ENCODE peak calls at places on chromosome 20, in five cellular contexts. J is stomach, S is upper lobe of right lung, Y is neuronal stem cell, T is body of pancreas. F is an unnamed sample.

GRCh38 chr20:37435607-37436006 is 85.4 kb upstream of the NNAT start:
- DNase-seq in Y (no peak), J (no peak), S (peak; percentile 43), T (no peak), F (no peak)

GRCh38 chr20:13418263-13419229 is 197.5 kb downstream of the ISM1 start:
- DNase-seq in J (no peak), S (no peak), Y (no peak), T (no peak), F (no peak)

GRCh38 chr20:12171927-12172581 is 254.4 kb downstream of the BTBD3 start:
- DNase-seq in T (no peak), J (no peak), S (no peak), Y (no peak), F (no peak)

GRCh38 chr20:58432190-58432954 is 43.3 kb downstream of the VAPB start:
- DNase-seq in J (no peak), T (no peak), S (no peak), Y (no peak), F (no peak)

GRCh38 chr20:53609501-53610445 is 16.1 kb upstream of the ZNF217 start:
- DNase-seq in T (no peak), J (peak; percentile 45), S (peak; percentile 77), Y (no peak), F (peak; percentile 74)

GRCh38 chr20:32035398-32035852 is 16.6 kb upstream of the HCK start:
- DNase-seq in J (no peak), Y (no peak), T (no peak), S (no peak), F (no peak)

GRCh38 chr20:23627501-23627900 is 10.3 kb downstream of the CST3 start:
- DNase-seq in S (no peak), Y (no peak), T (no peak), J (no peak), F (no peak)

GRCh38 chr20:54014301-54014914 is 56.0 kb downstream of the BCAS1 start:
- DNase-seq in J (no peak), S (no peak), T (no peak), Y (no peak), F (no peak)

GRCh38 chr20:46308258-46309157 is at the start of gene CDH22:
- DNase-seq in T (peak; percentile 65), Y (peak; percentile 48), J (peak; percentile 45), S (no peak), F (no peak)

GRCh38 chr20:2144850-2145249 is 43.2 kb downstream of the STK35 start:
- DNase-seq in S (no peak), Y (no peak), T (no peak), J (no peak), F (no peak)

GRCh38 chr20:44410583-44411019 is 55.1 kb downstream of the HNF4A start:
- DNase-seq in J (no peak), T (no peak), S (no peak), Y (no peak), F (no peak)

GRCh38 chr20:59827138-59828056 is 106.0 kb downstream of the SYCP2 start:
- DNase-seq in S (no peak), J (no peak), T (no peak), Y (no peak), F (peak; percentile 23)

GRCh38 chr20:48962976-48963730 is 41.6 kb downstream of the ARFGEF2 start:
- DNase-seq in T (no peak), Y (no peak), S (no peak), J (no peak), F (no peak)

GRCh38 chr20:52454660-52455059 is 263.1 kb upstream of the ZFP64 start:
- DNase-seq in T (no peak), Y (no peak), J (no peak), S (no peak), F (no peak)

GRCh38 chr20:21936720-21937380 is 231.4 kb downstream of the PAX1 start:
- DNase-seq in J (no peak), T (no peak), Y (no peak), S (no peak), F (no peak)

GRCh38 chr20:43731469-43731868 is 4.7 kb upstream of the GTSF1L start:
- DNase-seq in Y (no peak), T (no peak), J (no peak), S (no peak), F (no peak)

GRCh38 chr20:47502801-47503239 is 1.1 kb downstream of the NCOA3 start:
- DNase-seq in J (no peak), S (no peak), Y (peak; percentile 9), T (no peak), F (peak; percentile 32)

GRCh38 chr20:25364180-25364788 is 26.4 kb downstream of the ABHD12 start:
- DNase-seq in J (no peak), T (no peak), Y (no peak), S (no peak), F (no peak)

GRCh38 chr20:23005761-23006160 is 29.4 kb upstream of the SSTR4 start:
- DNase-seq in J (no peak), S (no peak), Y (no peak), T (no peak), F (no peak)

GRCh38 chr20:56215115-56215514 is 33.4 kb upstream of the MC3R start:
- DNase-seq in S (no peak), T (no peak), Y (no peak), J (no peak), F (no peak)
- H3K9me3 ChIP-seq in S (no peaks in the 10 kb centered on the region), T (no peaks in the 10 kb centered on the region), Y (no peaks in the 10 kb centered on the region), J (peaks cover 7% of the 10 kb centered on the region), F (no peaks in the 10 kb centered on the region)

GRCh38 chr20:19920388-19921138 is 96.6 kb upstream of the NAA20 start:
- DNase-seq in T (no peak), Y (no peak), S (no peak), J (no peak), F (no peak)

GRCh38 chr20:19921349-19921793 is 95.8 kb upstream of the NAA20 start:
- DNase-seq in S (no peak), J (no peak), T (no peak), Y (no peak), F (no peak)

GRCh38 chr20:19917110-19917509 is 100.1 kb upstream of the NAA20 start:
- DNase-seq in Y (no peak), J (no peak), T (no peak), S (no peak), F (no peak)

GRCh38 chr20:19915111-19915798 is 101.9 kb upstream of the NAA20 start:
- DNase-seq in J (no peak), Y (no peak), T (no peak), S (no peak), F (no peak)

GRCh38 chr20:19918965-19919329 is 98.2 kb upstream of the NAA20 start:
- DNase-seq in Y (no peak), J (no peak), T (no peak), S (no peak), F (no peak)
- H3K27ac ChIP-seq in Y (no peak overlapping the region), J (no peak overlapping the region), T (no peak overlapping the region), S (no peak overlapping the region), F (no peak overlapping the region)

GRCh38 chr20:3733119-3733995 is 872 bp downstream of the HSPA12B start:
- DNase-seq in J (no peak), Y (no peak), S (peak; percentile 61), T (no peak), F (no peak)
- H3K4me3 ChIP-seq in J (peak overlapping the region; percentile 33), Y (no peak overlapping the region), S (peak overlapping the region; percentile 50), T (no peak overlapping the region), F (no peak overlapping the region)

DNA sequence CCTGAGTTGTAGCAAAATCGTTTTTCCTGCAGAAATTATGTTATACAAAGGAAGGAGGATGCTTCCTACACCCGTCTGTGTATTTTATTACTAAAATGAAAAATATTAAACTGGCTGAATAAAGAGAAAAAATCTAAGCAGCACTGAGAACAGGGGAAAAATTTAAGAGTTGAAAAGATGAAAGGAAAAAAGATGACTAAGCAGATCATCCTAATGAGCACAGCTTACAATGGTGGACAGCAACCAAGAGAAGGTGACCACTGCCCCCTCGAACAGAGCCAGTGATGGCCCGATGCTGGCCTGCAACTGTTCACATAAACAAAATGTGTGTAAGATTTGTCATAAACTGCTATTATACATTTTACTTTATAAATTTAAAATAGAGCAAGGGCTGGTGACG is 4.2 kb downstream of the PROKR2 start:
- DNase-seq in J (no peak), T (no peak), Y (no peak), S (no peak), F (no peak)
- H3K9me3 ChIP-seq in J (peaks cover 41% of the 10 kb centered on the region), T (no peaks in the 10 kb centered on the region), Y (peaks cover 4% of the 10 kb centered on the region), S (no peaks in the 10 kb centered on the region), F (no peaks in the 10 kb centered on the region)

GRCh38 chr20:10763117-10763516 is 89.3 kb upstream of the JAG1 start:
- DNase-seq in Y (no peak), S (no peak), T (no peak), J (no peak), F (no peak)
- H3K27ac ChIP-seq in Y (no peak overlapping the region), S (no peak overlapping the region), T (no peak overlapping the region), J (no peak overlapping the region), F (no peak overlapping the region)